ENCODE peak calls at places on chromosomes 12 and 14, in seven cellular contexts. One of them, this sample, is unnamed.
A peak's percentile ranks its signal among the peaks of the same experiment; 100 is the strongest.

GRCh38 chr12:45989277-45989856 is 1.0 kb downstream of the SCAF11 start:
- DNase-seq in GM23338: peak; percentile 49
- DNase-seq in GM23248: peak; percentile 75
- DNase-seq in fibroblast of lung: no peak
- DNase-seq in hepatocyte: no peak
- DNase-seq in neuronal stem cell: peak; percentile 1
- DNase-seq in astrocyte: peak; percentile 27
- DNase-seq in this sample: no peak

GRCh38 chr12:16949351-16949750 is 343.4 kb upstream of the LMO3 start:
- DNase-seq in GM23338: peak; percentile 2
- DNase-seq in GM23248: no peak
- DNase-seq in fibroblast of lung: no peak
- DNase-seq in astrocyte: no peak
- DNase-seq in neuronal stem cell: peak; percentile 15
- DNase-seq in hepatocyte: no peak
- DNase-seq in this sample: no peak

GRCh38 chr14:35292051-35292769 is at the start of gene PSMA6:
- DNase-seq in GM23338: peak; percentile 100
- DNase-seq in GM23248: peak; percentile 100
- DNase-seq in neuronal stem cell: peak; percentile 97
- DNase-seq in hepatocyte: peak; percentile 100
- DNase-seq in fibroblast of lung: peak; percentile 98
- DNase-seq in astrocyte: peak; percentile 95
- DNase-seq in this sample: peak; percentile 93

GRCh38 chr12:31961137-31961536 is 1.9 kb downstream of the RESF1 start:
- DNase-seq in GM23248: no peak
- DNase-seq in astrocyte: no peak
- DNase-seq in GM23338: no peak
- DNase-seq in hepatocyte: no peak
- DNase-seq in fibroblast of lung: no peak
- DNase-seq in neuronal stem cell: no peak
- DNase-seq in this sample: no peak

GRCh38 chr12:110314308-110314707 is 33.3 kb downstream of the ATP2A2 start:
- DNase-seq in astrocyte: peak; percentile 81
- DNase-seq in hepatocyte: peak; percentile 19
- DNase-seq in GM23248: peak; percentile 84
- DNase-seq in neuronal stem cell: no peak
- DNase-seq in fibroblast of lung: peak; percentile 84
- DNase-seq in GM23338: no peak
- DNase-seq in this sample: no peak

GRCh38 chr12:78711954-78712353 is 152.6 kb upstream of the SYT1 start:
- DNase-seq in GM23248: no peak
- DNase-seq in fibroblast of lung: no peak
- DNase-seq in neuronal stem cell: no peak
- DNase-seq in hepatocyte: no peak
- DNase-seq in GM23338: no peak
- DNase-seq in astrocyte: no peak
- DNase-seq in this sample: no peak

GRCh38 chr14:72708708-72709475 is 185.0 kb downstream of the DPF3 start:
- DNase-seq in astrocyte: no peak
- DNase-seq in GM23248: peak; percentile 20
- DNase-seq in hepatocyte: peak; percentile 45
- DNase-seq in neuronal stem cell: peak; percentile 32
- DNase-seq in fibroblast of lung: no peak
- DNase-seq in GM23338: peak; percentile 46
- DNase-seq in this sample: no peak

GRCh38 chr12:65935906-65936528 is 111.7 kb downstream of the HMGA2 start:
- DNase-seq in neuronal stem cell: no peak
- DNase-seq in GM23248: no peak
- DNase-seq in GM23338: no peak
- DNase-seq in hepatocyte: no peak
- DNase-seq in astrocyte: no peak
- DNase-seq in fibroblast of lung: peak; percentile 38
- DNase-seq in this sample: no peak

GRCh38 chr12:87988534-87988933 is 40.7 kb downstream of the C12orf50 start:
- DNase-seq in neuronal stem cell: no peak
- DNase-seq in GM23338: no peak
- DNase-seq in GM23248: no peak
- DNase-seq in hepatocyte: no peak
- DNase-seq in fibroblast of lung: no peak
- DNase-seq in astrocyte: no peak
- DNase-seq in this sample: no peak

GRCh38 chr14:85528080-85528881 is 1.7 kb upstream of the FLRT2 start:
- DNase-seq in hepatocyte: peak; percentile 81
- DNase-seq in GM23338: peak; percentile 69
- DNase-seq in GM23248: peak; percentile 89
- DNase-seq in fibroblast of lung: peak; percentile 89
- DNase-seq in neuronal stem cell: peak; percentile 51
- DNase-seq in astrocyte: peak; percentile 85
- DNase-seq in this sample: no peak

GRCh38 chr12:114888458-114888857 is 204.5 kb upstream of the TBX3 start:
- DNase-seq in GM23248: peak; percentile 46
- DNase-seq in hepatocyte: no peak
- DNase-seq in astrocyte: peak; percentile 33
- DNase-seq in fibroblast of lung: peak; percentile 41
- DNase-seq in neuronal stem cell: no peak
- DNase-seq in GM23338: no peak
- DNase-seq in this sample: no peak

GRCh38 chr12:121618659-121619233 is 7.6 kb upstream of the ORAI1 start:
- DNase-seq in GM23338: no peak
- DNase-seq in neuronal stem cell: no peak
- DNase-seq in astrocyte: no peak
- DNase-seq in hepatocyte: no peak
- DNase-seq in GM23248: no peak
- DNase-seq in fibroblast of lung: no peak
- DNase-seq in this sample: no peak

GRCh38 chr14:31268216-31268615 is 60.6 kb upstream of the HECTD1 start:
- DNase-seq in neuronal stem cell: no peak
- DNase-seq in hepatocyte: no peak
- DNase-seq in GM23248: no peak
- DNase-seq in fibroblast of lung: no peak
- DNase-seq in GM23338: no peak
- DNase-seq in astrocyte: no peak
- DNase-seq in this sample: no peak

GRCh38 chr12:54375258-54375579 is 9.3 kb downstream of the ZNF385A start:
- DNase-seq in neuronal stem cell: no peak
- DNase-seq in GM23248: no peak
- DNase-seq in GM23338: no peak
- DNase-seq in astrocyte: no peak
- DNase-seq in fibroblast of lung: no peak
- DNase-seq in hepatocyte: no peak
- DNase-seq in this sample: no peak

GRCh38 chr14:60926002-60926401 is 54.9 kb downstream of the TRMT5 start:
- DNase-seq in GM23338: no peak
- DNase-seq in astrocyte: no peak
- DNase-seq in neuronal stem cell: no peak
- DNase-seq in fibroblast of lung: no peak
- DNase-seq in GM23248: no peak
- DNase-seq in hepatocyte: no peak
- DNase-seq in this sample: no peak

GRCh38 chr14:93956514-93957332 is 19.6 kb downstream of the ASB2 start:
- DNase-seq in astrocyte: no peak
- DNase-seq in GM23248: no peak
- DNase-seq in neuronal stem cell: no peak
- DNase-seq in hepatocyte: no peak
- DNase-seq in GM23338: no peak
- DNase-seq in fibroblast of lung: no peak
- DNase-seq in this sample: no peak

GRCh38 chr12:617304-617915 is 45.8 kb downstream of the NINJ2 start:
- DNase-seq in GM23248: no peak
- DNase-seq in astrocyte: no peak
- DNase-seq in hepatocyte: peak; percentile 50
- DNase-seq in neuronal stem cell: no peak
- DNase-seq in fibroblast of lung: no peak
- DNase-seq in GM23338: no peak
- DNase-seq in this sample: no peak

GRCh38 chr12:14825256-14825655 is 11.3 kb upstream of the SMCO3 start:
- DNase-seq in fibroblast of lung: no peak
- DNase-seq in GM23338: no peak
- DNase-seq in astrocyte: no peak
- DNase-seq in neuronal stem cell: no peak
- DNase-seq in hepatocyte: no peak
- DNase-seq in GM23248: peak; percentile 22
- DNase-seq in this sample: no peak
- H2AFZ ChIP-seq in fibroblast of lung: no peak overlapping the region
- H2AFZ ChIP-seq in GM23338: no peak overlapping the region
- H2AFZ ChIP-seq in astrocyte: no peak overlapping the region
- H2AFZ ChIP-seq in neuronal stem cell: no peak overlapping the region
- H2AFZ ChIP-seq in hepatocyte: no peak overlapping the region
- H2AFZ ChIP-seq in GM23248: no peak overlapping the region
- H2AFZ ChIP-seq in this sample: no peak overlapping the region

GRCh38 chr12:57736743-57737466 is 1.6 kb downstream of the AGAP2 start:
- DNase-seq in fibroblast of lung: no peak
- DNase-seq in astrocyte: no peak
- DNase-seq in neuronal stem cell: no peak
- DNase-seq in hepatocyte: no peak
- DNase-seq in GM23248: peak; percentile 30
- DNase-seq in GM23338: peak; percentile 46
- DNase-seq in this sample: no peak

GRCh38 chr12:57738142-57738474 is 434 bp downstream of the AGAP2 start:
- DNase-seq in astrocyte: no peak
- DNase-seq in GM23248: no peak
- DNase-seq in hepatocyte: no peak
- DNase-seq in neuronal stem cell: no peak
- DNase-seq in fibroblast of lung: no peak
- DNase-seq in GM23338: no peak
- DNase-seq in this sample: no peak

GRCh38 chr12:57735952-57736742 is 2.4 kb downstream of the AGAP2 start:
- DNase-seq in GM23338: peak; percentile 91
- DNase-seq in GM23248: peak; percentile 57
- DNase-seq in neuronal stem cell: no peak
- DNase-seq in fibroblast of lung: peak; percentile 15
- DNase-seq in astrocyte: no peak
- DNase-seq in hepatocyte: peak; percentile 56
- DNase-seq in this sample: no peak

GRCh38 chr12:57738661-57739237 is at the start of gene AGAP2:
- DNase-seq in GM23248: peak; percentile 27
- DNase-seq in fibroblast of lung: peak; percentile 27
- DNase-seq in hepatocyte: no peak
- DNase-seq in GM23338: peak; percentile 92
- DNase-seq in astrocyte: peak; percentile 12
- DNase-seq in neuronal stem cell: no peak
- DNase-seq in this sample: no peak

DNA sequence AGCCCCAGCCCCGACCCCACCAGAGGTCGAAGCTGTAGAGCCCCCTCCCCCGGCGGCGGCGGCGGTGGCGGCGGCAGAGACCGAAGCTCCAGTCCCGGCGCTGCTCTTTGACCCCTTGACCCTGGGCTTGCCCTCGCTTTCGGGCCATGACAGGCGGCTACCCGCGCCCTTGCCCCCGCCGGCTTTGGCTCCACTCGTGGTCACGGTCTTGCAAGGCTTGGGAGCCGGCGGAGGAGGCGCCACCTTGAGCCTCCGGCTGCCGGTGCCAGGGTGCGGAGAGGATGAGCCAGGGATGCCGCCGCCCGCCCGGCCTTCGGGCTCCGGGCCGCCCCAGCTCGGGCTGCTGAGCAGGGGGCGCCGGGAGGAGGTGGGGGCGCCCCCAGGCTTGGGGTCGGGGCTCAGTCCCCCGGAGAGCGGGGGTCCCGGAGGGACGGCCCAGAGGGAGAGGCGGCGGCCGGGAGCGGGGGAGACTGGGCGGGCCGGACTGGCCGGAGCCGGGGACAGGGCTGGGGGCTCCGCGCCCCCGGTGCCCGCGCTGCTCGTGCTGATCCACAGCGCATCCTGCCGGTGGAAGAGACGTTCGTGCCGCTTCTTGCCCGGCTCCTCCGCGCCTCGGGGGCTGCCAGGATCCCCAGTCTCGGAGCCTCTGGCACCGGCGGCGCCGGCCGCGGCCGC is 938 bp downstream of the AGAP2 start:
- DNase-seq in fibroblast of lung: no peak
- DNase-seq in GM23248: peak; percentile 67
- DNase-seq in astrocyte: no peak
- DNase-seq in GM23338: peak; percentile 58
- DNase-seq in neuronal stem cell: no peak
- DNase-seq in hepatocyte: peak; percentile 60
- DNase-seq in this sample: no peak
- H3K27me3 ChIP-seq in fibroblast of lung: peaks cover 79% of the 10 kb centered on the region
- H3K27me3 ChIP-seq in GM23248: peaks cover 40% of the 10 kb centered on the region
- H3K27me3 ChIP-seq in astrocyte: peaks cover 75% of the 10 kb centered on the region
- H3K27me3 ChIP-seq in GM23338: peaks cover 99% of the 10 kb centered on the region
- H3K27me3 ChIP-seq in neuronal stem cell: peaks cover 88% of the 10 kb centered on the region
- H3K27me3 ChIP-seq in hepatocyte: peaks cover 99% of the 10 kb centered on the region
- H3K27me3 ChIP-seq in this sample: peaks cover 60% of the 10 kb centered on the region

DNA sequence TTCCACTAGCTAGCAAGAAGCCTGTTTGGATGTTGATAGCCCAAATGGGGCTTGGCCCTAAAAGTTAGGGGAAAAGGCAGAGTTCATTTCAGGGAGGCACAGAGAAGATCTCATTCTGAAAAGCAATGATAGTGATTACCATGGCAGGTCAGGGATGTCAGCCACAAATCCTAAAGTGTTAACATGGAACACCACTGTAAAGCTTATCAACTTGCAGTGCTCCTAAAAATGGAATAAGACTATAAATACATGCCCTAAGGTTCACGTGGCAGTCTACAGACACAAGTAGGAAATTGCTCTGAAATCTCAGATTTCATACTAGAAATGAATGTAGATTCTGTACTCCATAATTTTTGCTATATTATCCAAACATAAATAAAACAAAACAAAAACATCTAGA is 280.0 kb upstream of the E2F7 start:
- DNase-seq in astrocyte: no peak
- DNase-seq in GM23248: no peak
- DNase-seq in GM23338: no peak
- DNase-seq in fibroblast of lung: no peak
- DNase-seq in neuronal stem cell: no peak
- DNase-seq in hepatocyte: no peak
- DNase-seq in this sample: no peak
- H2AFZ ChIP-seq in astrocyte: no peak overlapping the region
- H2AFZ ChIP-seq in GM23248: no peak overlapping the region
- H2AFZ ChIP-seq in GM23338: no peak overlapping the region
- H2AFZ ChIP-seq in fibroblast of lung: no peak overlapping the region
- H2AFZ ChIP-seq in neuronal stem cell: no peak overlapping the region
- H2AFZ ChIP-seq in hepatocyte: no peak overlapping the region
- H2AFZ ChIP-seq in this sample: no peak overlapping the region

GRCh38 chr12:106582661-106583577 is at the start of gene RFX4:
- DNase-seq in astrocyte: no peak
- DNase-seq in GM23248: no peak
- DNase-seq in GM23338: peak; percentile 90
- DNase-seq in neuronal stem cell: peak; percentile 76
- DNase-seq in fibroblast of lung: no peak
- DNase-seq in hepatocyte: no peak
- DNase-seq in this sample: no peak

GRCh38 chr12:106582264-106582591 is 576 bp upstream of the RFX4 start:
- DNase-seq in GM23338: no peak
- DNase-seq in hepatocyte: no peak
- DNase-seq in neuronal stem cell: peak; percentile 33
- DNase-seq in astrocyte: no peak
- DNase-seq in fibroblast of lung: no peak
- DNase-seq in GM23248: no peak
- DNase-seq in this sample: no peak

GRCh38 chr12:106583578-106584103 is 837 bp downstream of the RFX4 start:
- DNase-seq in hepatocyte: peak; percentile 21
- DNase-seq in astrocyte: no peak
- DNase-seq in neuronal stem cell: peak; percentile 56
- DNase-seq in GM23338: peak; percentile 56
- DNase-seq in fibroblast of lung: no peak
- DNase-seq in GM23248: peak; percentile 41
- DNase-seq in this sample: no peak

GRCh38 chr12:106580671-106581508 is 1.9 kb upstream of the RFX4 start:
- DNase-seq in hepatocyte: no peak
- DNase-seq in fibroblast of lung: no peak
- DNase-seq in astrocyte: no peak
- DNase-seq in neuronal stem cell: no peak
- DNase-seq in GM23338: peak; percentile 55
- DNase-seq in GM23248: no peak
- DNase-seq in this sample: no peak

GRCh38 chr12:106581543-106582263 is 1.1 kb upstream of the RFX4 start:
- DNase-seq in hepatocyte: peak; percentile 52
- DNase-seq in astrocyte: no peak
- DNase-seq in neuronal stem cell: peak; percentile 70
- DNase-seq in GM23338: peak; percentile 90
- DNase-seq in fibroblast of lung: no peak
- DNase-seq in GM23248: peak; percentile 50
- DNase-seq in this sample: no peak
- H3K27me3 ChIP-seq in hepatocyte: peaks cover 95% of the 10 kb centered on the region
- H3K27me3 ChIP-seq in astrocyte: peaks cover 77% of the 10 kb centered on the region
- H3K27me3 ChIP-seq in neuronal stem cell: peaks cover 69% of the 10 kb centered on the region
- H3K27me3 ChIP-seq in GM23338: peaks cover 84% of the 10 kb centered on the region
- H3K27me3 ChIP-seq in fibroblast of lung: peaks cover 55% of the 10 kb centered on the region
- H3K27me3 ChIP-seq in GM23248: peaks cover 67% of the 10 kb centered on the region
- H3K27me3 ChIP-seq in this sample: peaks cover 74% of the 10 kb centered on the region